ENCODE peak calls at places on chromosomes 12 and 14, in eight cellular contexts. One of them, this sample, is unnamed.

GRCh38 chr14:61438860-61439765 is 117.7 kb downstream of the PRKCH start:
- DNase-seq in A549: peak
- DNase-seq in kidney glomerular epithelial cell: peak
- DNase-seq in endodermal cell: peak
- DNase-seq in stimulated activated CD4-positive, alpha-beta T cell treated with anti-CD3 and anti-CD28 coated beads, Interleukin-2, amount 100 ng/mL, for 48 hours: no peak
- DNase-seq in RPMI7951: peak
- DNase-seq in tibial artery: peak
- DNase-seq in HTR-8/SVneo: no peak
- DNase-seq in this sample: peak

GRCh38 chr12:5907812-5908211 is 37.2 kb downstream of the ANO2 start:
- DNase-seq in stimulated activated CD4-positive, alpha-beta T cell treated with anti-CD3 and anti-CD28 coated beads, Interleukin-2, amount 100 ng/mL, for 48 hours: no peak
- DNase-seq in HTR-8/SVneo: no peak
- DNase-seq in endodermal cell: peak
- DNase-seq in RPMI7951: no peak
- DNase-seq in A549: no peak
- DNase-seq in tibial artery: no peak
- DNase-seq in kidney glomerular epithelial cell: peak
- DNase-seq in this sample: no peak

GRCh38 chr12:18101043-18101442 is 11.1 kb upstream of the RERGL start:
- DNase-seq in endodermal cell: no peak
- DNase-seq in RPMI7951: no peak
- DNase-seq in A549: no peak
- DNase-seq in stimulated activated CD4-positive, alpha-beta T cell treated with anti-CD3 and anti-CD28 coated beads, Interleukin-2, amount 100 ng/mL, for 48 hours: no peak
- DNase-seq in tibial artery: no peak
- DNase-seq in kidney glomerular epithelial cell: no peak
- DNase-seq in HTR-8/SVneo: no peak
- DNase-seq in this sample: no peak

GRCh38 chr12:47124451-47124850 is 44.7 kb upstream of the AMIGO2 start:
- DNase-seq in tibial artery: no peak
- DNase-seq in HTR-8/SVneo: no peak
- DNase-seq in kidney glomerular epithelial cell: no peak
- DNase-seq in stimulated activated CD4-positive, alpha-beta T cell treated with anti-CD3 and anti-CD28 coated beads, Interleukin-2, amount 100 ng/mL, for 48 hours: no peak
- DNase-seq in endodermal cell: no peak
- DNase-seq in A549: no peak
- DNase-seq in RPMI7951: peak
- DNase-seq in this sample: no peak

GRCh38 chr12:68020699-68021098 is 31.5 kb downstream of the IFNG-AS1 start:
- DNase-seq in stimulated activated CD4-positive, alpha-beta T cell treated with anti-CD3 and anti-CD28 coated beads, Interleukin-2, amount 100 ng/mL, for 48 hours: no peak
- DNase-seq in HTR-8/SVneo: no peak
- DNase-seq in endodermal cell: no peak
- DNase-seq in kidney glomerular epithelial cell: no peak
- DNase-seq in tibial artery: no peak
- DNase-seq in RPMI7951: no peak
- DNase-seq in A549: no peak
- DNase-seq in this sample: no peak

GRCh38 chr14:26709019-26709418 is 111.2 kb upstream of the NOVA1 start:
- DNase-seq in endodermal cell: no peak
- DNase-seq in stimulated activated CD4-positive, alpha-beta T cell treated with anti-CD3 and anti-CD28 coated beads, Interleukin-2, amount 100 ng/mL, for 48 hours: no peak
- DNase-seq in A549: no peak
- DNase-seq in HTR-8/SVneo: peak
- DNase-seq in tibial artery: no peak
- DNase-seq in RPMI7951: peak
- DNase-seq in kidney glomerular epithelial cell: peak
- DNase-seq in this sample: no peak

GRCh38 chr14:97602438-97603117 is 805.4 kb downstream of the VRK1 start:
- DNase-seq in endodermal cell: no peak
- DNase-seq in HTR-8/SVneo: no peak
- DNase-seq in stimulated activated CD4-positive, alpha-beta T cell treated with anti-CD3 and anti-CD28 coated beads, Interleukin-2, amount 100 ng/mL, for 48 hours: peak
- DNase-seq in tibial artery: no peak
- DNase-seq in RPMI7951: no peak
- DNase-seq in kidney glomerular epithelial cell: no peak
- DNase-seq in A549: no peak
- DNase-seq in this sample: no peak

GRCh38 chr12:52081263-52081733 is 1.8 kb downstream of the SMIM41 start:
- DNase-seq in HTR-8/SVneo: no peak
- DNase-seq in RPMI7951: no peak
- DNase-seq in tibial artery: no peak
- DNase-seq in endodermal cell: no peak
- DNase-seq in kidney glomerular epithelial cell: no peak
- DNase-seq in A549: no peak
- DNase-seq in stimulated activated CD4-positive, alpha-beta T cell treated with anti-CD3 and anti-CD28 coated beads, Interleukin-2, amount 100 ng/mL, for 48 hours: no peak
- DNase-seq in this sample: no peak

GRCh38 chr14:32006267-32007110 is 70.6 kb upstream of the ARHGAP5 start:
- DNase-seq in HTR-8/SVneo: no peak
- DNase-seq in tibial artery: no peak
- DNase-seq in RPMI7951: peak
- DNase-seq in stimulated activated CD4-positive, alpha-beta T cell treated with anti-CD3 and anti-CD28 coated beads, Interleukin-2, amount 100 ng/mL, for 48 hours: no peak
- DNase-seq in endodermal cell: peak
- DNase-seq in A549: peak
- DNase-seq in kidney glomerular epithelial cell: peak
- DNase-seq in this sample: peak

GRCh38 chr12:125996438-125996837 is 931.2 kb downstream of the AACS start:
- DNase-seq in endodermal cell: no peak
- DNase-seq in A549: no peak
- DNase-seq in RPMI7951: no peak
- DNase-seq in stimulated activated CD4-positive, alpha-beta T cell treated with anti-CD3 and anti-CD28 coated beads, Interleukin-2, amount 100 ng/mL, for 48 hours: no peak
- DNase-seq in tibial artery: no peak
- DNase-seq in kidney glomerular epithelial cell: no peak
- DNase-seq in HTR-8/SVneo: no peak
- DNase-seq in this sample: no peak

GRCh38 chr12:122182887-122183587 is at the start of gene LRRC43:
- DNase-seq in endodermal cell: peak
- DNase-seq in RPMI7951: peak
- DNase-seq in A549: no peak
- DNase-seq in stimulated activated CD4-positive, alpha-beta T cell treated with anti-CD3 and anti-CD28 coated beads, Interleukin-2, amount 100 ng/mL, for 48 hours: no peak
- DNase-seq in kidney glomerular epithelial cell: no peak
- DNase-seq in HTR-8/SVneo: no peak
- DNase-seq in tibial artery: no peak
- DNase-seq in this sample: peak

GRCh38 chr14:90464481-90464880 is 67.7 kb downstream of the CALM1 start:
- DNase-seq in kidney glomerular epithelial cell: no peak
- DNase-seq in tibial artery: no peak
- DNase-seq in stimulated activated CD4-positive, alpha-beta T cell treated with anti-CD3 and anti-CD28 coated beads, Interleukin-2, amount 100 ng/mL, for 48 hours: no peak
- DNase-seq in endodermal cell: no peak
- DNase-seq in HTR-8/SVneo: no peak
- DNase-seq in A549: no peak
- DNase-seq in RPMI7951: no peak
- DNase-seq in this sample: no peak

GRCh38 chr14:92711976-92712653 is 36.3 kb downstream of the LGMN start:
- DNase-seq in A549: no peak
- DNase-seq in endodermal cell: no peak
- DNase-seq in stimulated activated CD4-positive, alpha-beta T cell treated with anti-CD3 and anti-CD28 coated beads, Interleukin-2, amount 100 ng/mL, for 48 hours: no peak
- DNase-seq in RPMI7951: no peak
- DNase-seq in tibial artery: no peak
- DNase-seq in kidney glomerular epithelial cell: no peak
- DNase-seq in HTR-8/SVneo: no peak
- DNase-seq in this sample: no peak

GRCh38 chr14:101227611-101228594 is 324.4 kb upstream of the RTL1 start:
- DNase-seq in A549: no peak
- DNase-seq in endodermal cell: peak
- DNase-seq in kidney glomerular epithelial cell: no peak
- DNase-seq in RPMI7951: no peak
- DNase-seq in tibial artery: no peak
- DNase-seq in stimulated activated CD4-positive, alpha-beta T cell treated with anti-CD3 and anti-CD28 coated beads, Interleukin-2, amount 100 ng/mL, for 48 hours: no peak
- DNase-seq in HTR-8/SVneo: no peak
- DNase-seq in this sample: no peak

This sample was measured in SW480.